ENCODE peak calls at places on chromosome 11, in five cellular contexts. O is CD8-positive, alpha-beta T cell; Y is tibial artery; Z is IMR-90; E is nephron progenitor cell. H is an unnamed sample.

GRCh38 chr11:78605296-78605695 is 30.6 kb upstream of the NARS2 start:
- DNase-seq in O (no peak), Y (no peak), Z (peak; percentile 57), E (no peak), H (no peak)

GRCh38 chr11:108902027-108902469 is 237.2 kb downstream of the DDX10 start:
- DNase-seq in O (no peak), Y (no peak), Z (no peak), E (no peak), H (no peak)

GRCh38 chr11:102592634-102593581 is 32.2 kb downstream of the MMP20 start:
- DNase-seq in O (no peak), Y (no peak), Z (peak; percentile 20), E (no peak), H (no peak)

GRCh38 chr11:128568166-128568778 is 19.1 kb downstream of the ETS1 start:
- DNase-seq in O (no peak), Y (no peak), Z (no peak), E (peak; percentile 35), H (no peak)

GRCh38 chr11:34599406-34599901 is 21.4 kb upstream of the EHF start:
- DNase-seq in O (no peak), Y (no peak), Z (peak; percentile 79), E (no peak), H (no peak)

GRCh38 chr11:76229690-76230240 is 23.5 kb upstream of the WNT11 start:
- DNase-seq in O (no peak), Y (no peak), Z (no peak), E (no peak), H (no peak)

GRCh38 chr11:60168306-60168705 is 14.6 kb downstream of the MS4A6A start:
- DNase-seq in O (no peak), Y (no peak), Z (no peak), E (no peak), H (no peak)

GRCh38 chr11:117597083-117597482 is 199.9 kb downstream of the DSCAML1 start:
- DNase-seq in O (peak; percentile 5), Y (no peak), Z (peak; percentile 32), E (peak; percentile 92), H (peak; percentile 74)

GRCh38 chr11:126334665-126335462 is 20.6 kb upstream of the ST3GAL4 start:
- DNase-seq in O (no peak), Y (peak; percentile 16), Z (peak; percentile 76), E (no peak), H (no peak)

GRCh38 chr11:44309483-44310197 is at the start of gene ALX4:
- DNase-seq in O (no peak), Y (no peak), Z (no peak), E (peak; percentile 68), H (no peak)

GRCh38 chr11:123247498-123247799 is 52.4 kb upstream of the CLMP start:
- DNase-seq in O (no peak), Y (no peak), Z (no peak), E (no peak), H (no peak)

GRCh38 chr11:123245567-123245966 is 50.5 kb upstream of the CLMP start:
- DNase-seq in O (no peak), Y (no peak), Z (no peak), E (no peak), H (no peak)

GRCh38 chr11:123246749-123247497 is 51.9 kb upstream of the CLMP start:
- DNase-seq in O (peak; percentile 75), Y (peak; percentile 80), Z (peak; percentile 81), E (peak; percentile 90), H (peak; percentile 90)

GRCh38 chr11:123249354-123249753 is 54.3 kb upstream of the CLMP start:
- DNase-seq in O (no peak), Y (no peak), Z (peak; percentile 28), E (no peak), H (no peak)

GRCh38 chr11:123247813-123248379 is 52.8 kb upstream of the CLMP start:
- DNase-seq in O (no peak), Y (no peak), Z (no peak), E (no peak), H (no peak)
- TF ChIP-seq CTCF in O (no peak), Y (no peak), Z (no peak), E (no peak), H (no peak)

GRCh38 chr11:72702842-72703241 is 28.6 kb upstream of the PDE2A start:
- DNase-seq in O (no peak), Y (no peak), Z (no peak), E (no peak), H (no peak)

GRCh38 chr11:72705442-72706365 is 31.5 kb upstream of the PDE2A start:
- DNase-seq in O (no peak), Y (no peak), Z (no peak), E (no peak), H (no peak)

GRCh38 chr11:72703281-72704008 is 29.2 kb upstream of the PDE2A start:
- DNase-seq in O (no peak), Y (peak; percentile 66), Z (peak; percentile 63), E (peak; percentile 65), H (no peak)

GRCh38 chr11:72704783-72705287 is 30.6 kb upstream of the PDE2A start:
- DNase-seq in O (no peak), Y (no peak), Z (no peak), E (no peak), H (no peak)

DNA sequence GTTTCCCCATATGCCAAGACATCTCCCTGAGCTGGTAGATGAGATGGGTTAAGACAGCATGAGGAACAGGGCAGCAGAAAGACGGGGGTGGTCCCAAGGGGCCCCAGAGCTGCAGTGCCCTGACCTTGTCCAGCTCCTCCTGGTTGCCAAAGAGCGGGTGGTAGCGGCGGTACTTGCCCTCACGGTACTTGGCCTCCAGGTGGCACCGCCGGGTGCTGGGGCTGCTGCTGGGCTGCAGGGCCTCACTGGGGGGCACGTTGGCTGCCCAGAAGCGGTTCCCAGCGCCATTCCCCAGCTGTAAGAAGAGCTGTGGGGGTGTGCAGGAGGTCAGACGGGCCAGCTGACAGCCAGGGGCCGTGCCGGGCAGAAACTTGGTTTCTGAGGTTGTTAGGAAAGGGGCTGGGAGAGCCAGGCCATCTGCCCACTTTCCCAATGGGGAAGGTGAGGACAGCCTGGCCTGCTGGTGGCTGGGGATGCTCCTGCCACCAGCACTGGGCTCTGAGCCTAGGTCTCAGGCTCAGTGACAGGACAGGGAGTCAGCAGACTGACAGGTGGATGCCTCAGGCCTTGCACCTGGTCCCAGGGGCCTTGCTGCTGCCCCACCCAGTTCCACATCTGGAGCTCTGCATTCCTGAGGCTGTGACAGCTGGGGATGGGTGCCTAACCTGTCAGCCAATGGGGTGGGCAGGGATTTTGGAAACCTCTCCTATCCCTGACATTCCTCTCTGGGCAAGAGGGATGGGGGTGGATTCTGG is 30.0 kb upstream of the PDE2A start:
- DNase-seq in O (no peak), Y (no peak), Z (no peak), E (no peak), H (no peak)
- TF ChIP-seq CTCF in O (no peak), Y (no peak), Z (peak; percentile 20), E (no peak), H (no peak)

GRCh38 chr11:12050470-12050891 is 42.1 kb upstream of the DKK3 start:
- DNase-seq in O (no peak), Y (no peak), Z (no peak), E (no peak), H (no peak)
- TF ChIP-seq CTCF in O (no peak), Y (no peak), Z (no peak), E (no peak), H (no peak)

DNA sequence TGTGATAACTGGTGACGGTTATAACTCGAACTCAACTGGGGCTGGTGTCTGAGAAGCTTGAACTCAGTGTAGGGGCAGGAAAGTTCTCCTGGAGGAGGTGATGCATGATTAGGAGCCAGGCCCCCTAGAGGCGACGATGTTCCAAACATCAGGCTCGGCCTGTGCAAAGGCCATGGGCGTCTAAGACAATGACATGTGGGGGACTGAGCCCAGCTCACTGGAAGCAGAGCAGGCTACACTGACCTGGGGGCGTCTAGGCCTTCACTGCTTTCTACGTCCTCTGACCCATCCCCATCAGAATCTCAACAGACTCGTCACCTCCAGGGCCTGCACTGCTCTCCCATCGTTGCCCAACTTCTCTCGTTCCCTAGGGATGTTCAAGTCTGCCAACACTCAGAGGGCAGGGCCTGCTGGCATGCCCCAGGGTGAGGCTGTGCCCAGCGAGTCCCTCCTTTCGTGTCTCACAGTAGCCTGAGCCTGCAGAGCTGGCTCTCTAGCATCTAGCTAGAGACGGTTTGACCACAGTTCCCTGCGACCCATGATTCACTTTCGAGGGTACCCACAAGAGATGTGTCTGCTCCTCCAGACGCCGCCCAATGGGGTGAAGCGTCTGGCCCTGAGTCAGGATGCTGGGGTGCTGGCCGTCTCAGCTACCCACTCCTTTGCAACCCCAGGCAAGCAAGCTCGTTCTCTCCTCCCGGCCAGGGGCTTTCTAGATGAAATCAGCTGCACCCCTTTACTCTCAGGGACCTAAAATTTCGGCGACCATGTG is 1.1 kb upstream of the ATG16L2 start:
- DNase-seq in O (peak; percentile 46), Y (peak; percentile 76), Z (peak; percentile 60), E (peak; percentile 51), H (peak; percentile 61)
- TF ChIP-seq CTCF in O (peak; percentile 55), Y (peak; percentile 48), Z (peak; percentile 58), E (peak; percentile 48), H (peak; percentile 50)

GRCh38 chr11:1882265-1883238 is 9.1 kb downstream of the PRR33 start:
- DNase-seq in O (peak; percentile 71), Y (peak; percentile 64), Z (peak; percentile 41), E (peak; percentile 92), H (peak; percentile 89)
- TF ChIP-seq CTCF in O (peak; percentile 69), Y (peak; percentile 80), Z (peak; percentile 86), E (peak; percentile 92), H (peak; percentile 93)

DNA sequence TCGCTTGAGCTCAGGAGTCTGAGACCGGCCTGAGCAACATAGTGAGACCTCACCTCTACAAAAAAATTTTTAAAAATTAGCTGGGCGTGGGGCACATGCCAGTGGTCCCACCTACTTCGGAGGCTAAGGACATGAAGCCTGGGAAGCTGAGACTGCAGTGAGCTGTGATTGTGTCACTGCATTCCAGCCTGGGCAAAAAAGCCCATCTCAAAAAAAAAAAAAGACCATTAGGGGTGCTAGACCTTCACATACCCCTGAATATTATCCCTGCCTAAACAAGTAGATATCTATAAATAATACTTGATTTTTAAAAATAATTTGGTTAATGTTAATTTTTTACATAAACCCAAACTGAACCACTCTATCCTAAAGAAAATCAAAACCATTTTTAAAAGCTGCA is 24.2 kb downstream of the NUP98 start:
- DNase-seq in O (no peak), Y (no peak), Z (no peak), E (no peak), H (no peak)
- TF ChIP-seq CTCF in O (no peak), Y (no peak), Z (no peak), E (no peak), H (no peak)

GRCh38 chr11:122852071-122852831 is 14.0 kb downstream of the CRTAM start:
- DNase-seq in O (no peak), Y (no peak), Z (peak; percentile 53), E (no peak), H (no peak)

GRCh38 chr11:122851366-122852011 is 13.2 kb downstream of the CRTAM start:
- DNase-seq in O (no peak), Y (no peak), Z (no peak), E (no peak), H (no peak)

GRCh38 chr11:122847437-122847836 is 9.1 kb downstream of the CRTAM start:
- DNase-seq in O (no peak), Y (no peak), Z (no peak), E (no peak), H (no peak)

GRCh38 chr11:122853261-122853660 is 15.0 kb downstream of the CRTAM start:
- DNase-seq in O (no peak), Y (no peak), Z (peak; percentile 25), E (no peak), H (no peak)

GRCh38 chr11:122850076-122850631 is 11.9 kb downstream of the CRTAM start:
- DNase-seq in O (peak; percentile 24), Y (no peak), Z (peak; percentile 57), E (peak; percentile 20), H (no peak)
- TF ChIP-seq CTCF in O (no peak), Y (no peak), Z (peak; percentile 15), E (no peak), H (no peak)

GRCh38 chr11:11493698-11494097 is 128.1 kb downstream of the GALNT18 start:
- DNase-seq in O (no peak), Y (no peak), Z (no peak), E (no peak), H (no peak)
- TF ChIP-seq CTCF in O (no peak), Y (no peak), Z (no peak), E (no peak), H (no peak)